ENCODE peak calls at places on chromosome 20, in nine cellular contexts. Y is neuronal stem cell; D is body of pancreas; N is mesendoderm; W is Peyer's patch; X is sigmoid colon; G is A549; B is stomach; L is CD8-positive, alpha-beta memory T cell. F is an unnamed sample.

GRCh38 chr20:20531283-20531682 is 163.4 kb downstream of the INSM1 start:
- DNase-seq in Y (no peak), D (no peak), N (no peak), W (no peak), X (no peak), G (no peak), B (no peak), L (no peak), F (no peak)

GRCh38 chr20:21100590-21101452 is 5.3 kb downstream of the LINC00237 start:
- DNase-seq in Y (peak; percentile 71), D (no peak), N (peak; percentile 75), W (no peak), X (no peak), G (no peak), B (no peak), L (peak; percentile 6), F (no peak)

GRCh38 chr20:11387189-11387754 is 530.4 kb upstream of the BTBD3 start:
- DNase-seq in Y (no peak), D (no peak), N (no peak), W (no peak), X (no peak), G (peak; percentile 93), B (no peak), L (no peak), F (no peak)

GRCh38 chr20:57996465-57996864 is 232.0 kb downstream of the ANKRD60 start:
- DNase-seq in Y (no peak), D (no peak), N (no peak), W (no peak), X (no peak), G (no peak), B (no peak), L (no peak), F (no peak)

GRCh38 chr20:4949833-4950178 is 51.5 kb downstream of the SLC23A2 start:
- DNase-seq in Y (no peak), D (peak; percentile 44), N (peak; percentile 40), W (no peak), X (no peak), G (peak; percentile 46), B (no peak), L (no peak), F (peak; percentile 72)

GRCh38 chr20:401682-402495 is 6.2 kb upstream of the RBCK1 start:
- DNase-seq in Y (no peak), D (no peak), N (peak; percentile 42), W (no peak), X (no peak), G (peak; percentile 100), B (no peak), L (no peak), F (no peak)

GRCh38 chr20:33415948-33416347 is 14.6 kb upstream of the CDK5RAP1 start:
- DNase-seq in Y (peak; percentile 4), D (peak; percentile 28), N (peak; percentile 60), W (no peak), X (no peak), G (peak; percentile 43), B (peak; percentile 45), L (no peak), F (peak; percentile 66)

GRCh38 chr20:53157443-53158408 is 185.6 kb downstream of the TSHZ2 start:
- DNase-seq in Y (peak; percentile 20), D (peak; percentile 60), N (peak; percentile 87), W (peak; percentile 39), X (no peak), G (peak; percentile 77), B (peak; percentile 51), L (peak; percentile 5), F (peak; percentile 62)

DNA sequence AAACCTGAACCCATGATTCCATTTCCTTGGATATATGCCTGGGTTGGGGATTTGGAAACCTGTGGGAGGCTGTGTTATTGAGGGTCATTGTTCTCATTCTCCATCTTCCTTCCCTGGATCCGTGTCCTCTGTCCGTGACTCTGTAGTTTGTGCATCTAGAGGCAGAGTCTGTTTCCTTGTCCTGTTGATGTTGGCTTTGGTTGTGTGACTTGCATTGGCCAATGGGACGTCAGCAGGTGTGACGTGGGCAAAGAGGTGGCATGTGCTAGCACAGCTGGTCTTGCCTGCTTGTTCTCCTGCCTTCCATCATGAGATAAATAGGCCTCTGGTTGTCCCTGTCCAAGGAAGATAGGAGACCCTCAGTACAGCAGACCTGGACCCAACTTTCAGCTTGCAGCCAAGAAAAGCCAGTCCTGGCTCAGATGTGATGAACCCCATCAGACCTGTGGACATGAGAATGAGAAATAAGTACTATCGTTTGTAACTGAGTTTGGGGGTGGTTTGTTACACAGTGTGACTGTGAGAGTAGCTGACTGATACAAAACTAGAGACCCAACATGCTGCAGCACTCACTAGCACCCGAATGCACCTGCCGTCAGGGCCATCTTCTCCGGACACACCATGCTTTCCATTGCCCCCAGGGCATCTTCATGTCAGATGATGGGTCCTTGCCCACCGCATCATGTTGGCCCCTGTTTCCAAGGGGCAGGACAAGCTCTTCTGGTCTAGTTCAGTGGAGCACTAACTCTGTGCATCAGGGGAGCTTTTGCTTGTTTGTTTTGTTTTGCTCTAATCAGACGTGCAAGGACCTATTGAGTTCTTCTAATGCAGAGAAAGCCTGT is 195.3 kb upstream of the SULF2 start:
- DNase-seq in Y (no peak), D (no peak), N (no peak), W (no peak), X (no peak), G (no peak), B (no peak), L (no peak), F (peak; percentile 11)
- H3K4me1 ChIP-seq in Y (peaks cover 8% of the 10 kb centered on the region), D (no peaks in the 10 kb centered on the region), N (no peaks in the 10 kb centered on the region), W (no peaks in the 10 kb centered on the region), X (no peaks in the 10 kb centered on the region), G (no peaks in the 10 kb centered on the region), B (peaks cover 22% of the 10 kb centered on the region), L (no peaks in the 10 kb centered on the region), F (no peaks in the 10 kb centered on the region)

DNA sequence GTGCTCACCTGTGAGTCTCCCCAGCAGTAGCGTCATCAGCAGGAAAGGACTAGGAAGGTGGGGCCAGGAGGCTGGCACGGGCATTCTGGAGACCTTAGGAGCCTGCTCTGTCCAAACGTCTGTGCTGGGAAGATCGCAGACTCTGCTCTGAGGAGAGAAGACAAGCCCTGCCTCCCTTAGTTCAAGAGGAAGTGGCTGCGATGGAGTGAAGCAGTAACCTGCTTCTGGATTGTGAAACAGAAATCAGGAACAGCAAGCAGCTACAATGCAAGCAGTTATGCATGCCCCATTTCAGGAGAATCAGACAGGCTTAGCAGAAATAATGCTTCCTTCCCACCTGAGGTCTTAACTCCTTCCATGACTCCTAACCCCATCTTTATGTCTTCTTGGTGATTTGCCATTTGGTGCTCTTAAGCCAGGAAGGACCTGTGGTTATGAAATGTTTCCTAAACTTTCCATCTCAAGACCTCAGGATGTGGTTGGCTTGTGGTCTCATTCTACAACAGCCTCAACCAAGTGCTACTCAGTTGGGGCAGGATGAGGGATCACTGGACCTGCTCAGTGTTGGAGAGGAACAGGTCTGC is at the start of gene SIRPB1:
- DNase-seq in Y (no peak), D (peak; percentile 41), N (no peak), W (peak; percentile 59), X (no peak), G (no peak), B (no peak), L (no peak), F (no peak)
- H3K4me1 ChIP-seq in Y (no peaks in the 10 kb centered on the region), D (no peaks in the 10 kb centered on the region), N (no peaks in the 10 kb centered on the region), W (peaks cover 22% of the 10 kb centered on the region), X (no peaks in the 10 kb centered on the region), G (no peaks in the 10 kb centered on the region), B (no peaks in the 10 kb centered on the region), L (peaks cover 43% of the 10 kb centered on the region), F (no peaks in the 10 kb centered on the region)

GRCh38 chr20:48826883-48827771 is 672 bp downstream of the PREX1 start:
- DNase-seq in Y (peak; percentile 49), D (no peak), N (peak; percentile 78), W (no peak), X (no peak), G (peak; percentile 54), B (peak; percentile 37), L (peak; percentile 25), F (peak; percentile 39)

GRCh38 chr20:48824830-48825550 is 2.8 kb downstream of the PREX1 start:
- DNase-seq in Y (peak; percentile 44), D (no peak), N (peak; percentile 46), W (no peak), X (no peak), G (no peak), B (no peak), L (no peak), F (no peak)

GRCh38 chr20:48826064-48826463 is 1.7 kb downstream of the PREX1 start:
- DNase-seq in Y (peak; percentile 62), D (no peak), N (peak; percentile 95), W (no peak), X (no peak), G (no peak), B (no peak), L (no peak), F (no peak)

GRCh38 chr20:48823960-48824497 is 3.8 kb downstream of the PREX1 start:
- DNase-seq in Y (no peak), D (no peak), N (no peak), W (no peak), X (no peak), G (no peak), B (no peak), L (no peak), F (no peak)

DNA sequence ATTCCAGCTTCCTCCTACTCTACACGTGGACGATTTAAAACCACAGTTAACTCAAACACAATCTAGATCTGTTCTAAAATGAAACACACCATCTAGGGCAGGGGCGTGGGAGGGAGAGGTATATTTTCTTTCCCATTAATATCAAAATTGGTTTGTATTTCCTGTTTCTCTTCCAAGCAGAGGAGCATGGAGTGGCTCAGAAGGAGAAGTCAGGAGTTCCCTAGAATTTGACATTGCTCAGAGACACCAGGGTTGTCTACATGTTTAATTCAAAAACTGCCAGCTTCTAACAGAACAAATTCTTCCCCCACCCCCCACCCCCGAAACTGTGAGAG is 2.3 kb downstream of the PREX1 start:
- DNase-seq in Y (no peak), D (no peak), N (no peak), W (no peak), X (no peak), G (no peak), B (no peak), L (no peak), F (no peak)
- H3K4me1 ChIP-seq in Y (peaks cover 29% of the 10 kb centered on the region), D (peaks cover 8% of the 10 kb centered on the region), N (peaks cover 12% of the 10 kb centered on the region), W (peaks cover 28% of the 10 kb centered on the region), X (no peaks in the 10 kb centered on the region), G (peaks cover 15% of the 10 kb centered on the region), B (peaks cover 54% of the 10 kb centered on the region), L (peaks cover 46% of the 10 kb centered on the region), F (peaks cover 22% of the 10 kb centered on the region)

GRCh38 chr20:19510626-19511025 is 247.4 kb upstream of the RIN2 start:
- DNase-seq in Y (no peak), D (no peak), N (no peak), W (no peak), X (no peak), G (no peak), B (no peak), L (no peak), F (no peak)

GRCh38 chr20:19515074-19515473 is 243.0 kb upstream of the RIN2 start:
- DNase-seq in Y (no peak), D (no peak), N (no peak), W (no peak), X (no peak), G (no peak), B (no peak), L (no peak), F (no peak)

DNA sequence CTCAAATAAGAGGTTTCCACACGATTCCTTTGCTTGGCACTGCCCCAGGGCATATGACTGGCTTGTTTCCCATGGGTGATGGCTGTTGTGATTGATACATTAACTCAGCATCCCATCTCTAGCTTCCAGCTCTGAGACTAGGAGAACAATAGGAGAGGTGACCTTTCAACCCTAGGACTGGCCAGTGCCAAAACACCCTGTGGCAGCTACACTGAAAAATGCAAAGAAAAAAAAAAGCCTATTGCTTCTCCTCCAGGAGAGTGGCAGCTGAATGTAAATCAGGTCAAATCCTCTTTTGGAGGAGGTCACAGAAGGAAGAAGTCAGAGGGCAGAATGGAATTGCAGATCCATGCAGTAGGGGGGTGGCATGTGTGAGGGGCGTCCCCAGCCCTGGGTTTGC is 245.2 kb upstream of the RIN2 start:
- DNase-seq in Y (peak; percentile 54), D (no peak), N (no peak), W (no peak), X (no peak), G (no peak), B (no peak), L (no peak), F (no peak)
- H3K4me1 ChIP-seq in Y (peaks cover 8% of the 10 kb centered on the region), D (no peaks in the 10 kb centered on the region), N (no peaks in the 10 kb centered on the region), W (no peaks in the 10 kb centered on the region), X (no peaks in the 10 kb centered on the region), G (no peaks in the 10 kb centered on the region), B (no peaks in the 10 kb centered on the region), L (no peaks in the 10 kb centered on the region), F (no peaks in the 10 kb centered on the region)